ENCODE peak calls at places on chromosomes 7 and 10, in five cellular contexts. A is NCI-H748 treated with DMSO at 0.1 percent for 48 hours; S is activated CD8-positive, alpha-beta T cell treated with anti-CD3 and anti-CD28 coated beads, Interleukin-2, amount 10 ng/mL, durations not matched to agents 7 days and 5 days; D is anterior cingulate cortex; K is astrocyte of the spinal cord. E is an unnamed sample.

GRCh38 chr10:112491144-112491543 is 44.1 kb downstream of the VTI1A start:
- DNase-seq in A (no peak), S (no peak), D (no peak), K (peak; percentile 24), E (no peak)

GRCh38 chr7:128322040-128322643 is 21.6 kb downstream of the RBM28 start:
- DNase-seq in A (no peak), S (peak; percentile 70), D (peak; percentile 5), K (peak; percentile 32), E (no peak)

GRCh38 chr10:44030681-44031080 is 354.2 kb downstream of the CXCL12 start:
- DNase-seq in A (no peak), S (no peak), D (no peak), K (no peak), E (no peak)

GRCh38 chr7:116592445-116592844 is 67.6 kb downstream of the CAV1 start:
- DNase-seq in A (no peak), S (no peak), D (no peak), K (no peak), E (no peak)

GRCh38 chr7:106767073-106767472 is 98.0 kb upstream of the PIK3CG start:
- DNase-seq in A (no peak), S (no peak), D (no peak), K (peak; percentile 31), E (no peak)

GRCh38 chr10:59393349-59393748 is 31.0 kb upstream of the FAM13C start:
- DNase-seq in A (no peak), S (no peak), D (no peak), K (no peak), E (no peak)

GRCh38 chr10:78980354-78980753 is 88.4 kb upstream of the ZMIZ1 start:
- DNase-seq in A (no peak), S (no peak), D (no peak), K (no peak), E (no peak)

GRCh38 chr10:18231480-18231879 is 91.3 kb downstream of the CACNB2 start:
- DNase-seq in A (no peak), S (no peak), D (no peak), K (no peak), E (no peak)

GRCh38 chr7:70474639-70475234 is 657.2 kb upstream of the GALNT17 start:
- DNase-seq in A (no peak), S (no peak), D (no peak), K (no peak), E (no peak)

GRCh38 chr7:117114272-117114671 is 161.0 kb downstream of the ST7 start:
- DNase-seq in A (no peak), S (no peak), D (no peak), K (no peak), E (no peak)

GRCh38 chr10:30751678-30752331 is 122.3 kb upstream of the LYZL2 start:
- DNase-seq in A (no peak), S (no peak), D (peak; percentile 75), K (peak; percentile 72), E (no peak)

GRCh38 chr7:123190109-123190831 is 9.5 kb downstream of the SLC13A1 start:
- DNase-seq in A (no peak), S (no peak), D (no peak), K (no peak), E (no peak)

GRCh38 chr10:15630353-15630752 is 89.4 kb downstream of the ITGA8 start:
- DNase-seq in A (no peak), S (no peak), D (no peak), K (no peak), E (no peak)

GRCh38 chr7:111438369-111439289 is 123.7 kb downstream of the IMMP2L start:
- DNase-seq in A (no peak), S (no peak), D (no peak), K (peak; percentile 74), E (no peak)

GRCh38 chr7:87253589-87254087 is 34.1 kb upstream of the TMEM243 start:
- DNase-seq in A (no peak), S (no peak), D (no peak), K (no peak), E (no peak)

GRCh38 chr10:63236113-63236935 is 103.2 kb downstream of the NRBF2 start:
- DNase-seq in A (no peak), S (peak; percentile 34), D (no peak), K (peak; percentile 94), E (no peak)